ENCODE peak calls at places on chromosomes 13 and 19, in ten cellular contexts. V, F, Y, O, L, W, U, N, H and C are unnamed samples.
A peak's percentile ranks its signal among the peaks of the same experiment; 100 is the strongest.

GRCh38 chr19:40407714-40408600 is 5.2 kb downstream of the PRX start:
- DNase-seq in V (no peak), F (peak; percentile 48), Y (no peak), O (no peak), L (peak; percentile 22), W (no peak), U (no peak), N (no peak), H (no peak), C (no peak)

GRCh38 chr13:93183302-93183701 is 43.3 kb upstream of the GPC6 start:
- DNase-seq in V (no peak), F (peak; percentile 72), Y (no peak), O (no peak), L (no peak), W (no peak), U (no peak), N (no peak), H (no peak), C (no peak)

GRCh38 chr19:35716985-35717664 is 678 bp upstream of the KMT2B start:
- DNase-seq in V (peak; percentile 98), F (peak; percentile 99), Y (peak; percentile 87), O (peak; percentile 94), L (peak; percentile 98), W (peak; percentile 88), U (peak; percentile 79), N (peak; percentile 89), H (peak; percentile 97), C (peak; percentile 98)

GRCh38 chr13:79477968-79478367 is 3.0 kb upstream of the NDFIP2 start:
- DNase-seq in V (no peak), F (peak; percentile 72), Y (no peak), O (no peak), L (peak; percentile 71), W (no peak), U (peak; percentile 21), N (no peak), H (no peak), C (no peak)

GRCh38 chr13:44266305-44266704 is 107.3 kb upstream of the SERP2 start:
- DNase-seq in V (no peak), F (peak; percentile 83), Y (no peak), O (no peak), L (no peak), W (no peak), U (no peak), N (no peak), H (no peak), C (no peak)

GRCh38 chr19:1232652-1233360 is 5.0 kb downstream of the CBARP start:
- DNase-seq in V (no peak), F (no peak), Y (peak; percentile 62), O (peak; percentile 72), L (peak; percentile 56), W (no peak), U (no peak), N (peak; percentile 85), H (no peak), C (no peak)

GRCh38 chr19:11849264-11849615 is 714 bp downstream of the ZNF439 start:
- DNase-seq in V (no peak), F (no peak), Y (no peak), O (no peak), L (no peak), W (no peak), U (no peak), N (no peak), H (no peak), C (no peak)

GRCh38 chr13:112704634-112705145 is 14.9 kb downstream of the ATP11A start:
- DNase-seq in V (no peak), F (peak; percentile 55), Y (no peak), O (no peak), L (no peak), W (no peak), U (no peak), N (peak; percentile 20), H (no peak), C (no peak)

GRCh38 chr13:72163671-72164070 is 296.7 kb upstream of the DACH1 start:
- DNase-seq in V (no peak), F (no peak), Y (no peak), O (no peak), L (no peak), W (no peak), U (peak; percentile 35), N (no peak), H (no peak), C (no peak)

GRCh38 chr13:50485979-50486935 is 357.2 kb downstream of the DLEU7 start:
- DNase-seq in V (peak; percentile 27), F (peak; percentile 49), Y (no peak), O (peak; percentile 22), L (no peak), W (no peak), U (no peak), N (no peak), H (no peak), C (no peak)

GRCh38 chr13:49354719-49355118 is 89.1 kb downstream of the CAB39L start:
- DNase-seq in V (no peak), F (no peak), Y (no peak), O (no peak), L (no peak), W (no peak), U (no peak), N (no peak), H (no peak), C (no peak)
- H3K36me3 ChIP-seq in V (peaks cover 3% of the 10 kb centered on the region), F (no peaks in the 10 kb centered on the region), Y (no peaks in the 10 kb centered on the region), O (no peaks in the 10 kb centered on the region), L (peaks cover 20% of the 10 kb centered on the region), W (no peaks in the 10 kb centered on the region), U (no peaks in the 10 kb centered on the region), N (no peaks in the 10 kb centered on the region), H (peaks cover 10% of the 10 kb centered on the region), C (peaks cover 14% of the 10 kb centered on the region)

DNA sequence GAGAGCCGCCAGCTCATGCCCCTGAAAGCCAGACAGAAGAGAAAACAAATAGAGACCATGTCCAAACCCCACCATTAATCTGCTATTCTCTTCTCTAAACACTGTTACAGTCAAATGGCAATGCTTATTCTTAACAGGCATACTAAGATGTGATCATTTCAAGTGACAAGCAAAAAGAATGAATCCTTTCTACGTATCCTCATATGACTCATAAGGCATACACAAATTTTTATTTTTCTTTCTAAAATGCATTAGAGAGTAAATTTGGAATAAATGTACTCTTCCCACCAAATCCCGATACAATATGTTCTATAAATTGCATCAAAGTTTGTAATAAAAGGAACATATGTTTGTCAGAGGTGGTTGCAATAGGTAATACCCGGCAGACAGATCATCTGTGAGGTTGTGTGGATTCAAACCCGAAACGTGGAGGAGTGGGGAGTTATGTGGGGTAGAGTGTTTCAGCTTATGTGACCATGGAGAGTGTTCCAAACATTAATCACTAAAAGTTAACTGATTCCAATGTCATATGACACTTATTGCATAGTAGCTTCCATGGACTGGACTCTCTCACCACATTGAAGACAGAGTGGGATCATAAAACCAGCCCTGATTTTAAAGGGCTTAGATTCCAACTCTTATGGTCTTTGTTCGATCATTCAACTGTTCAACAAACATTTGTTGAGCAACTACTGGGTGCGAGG is 213.1 kb downstream of the DCLK1 start:
- DNase-seq in V (no peak), F (no peak), Y (no peak), O (peak; percentile 52), L (no peak), W (no peak), U (no peak), N (no peak), H (no peak), C (no peak)
- H3K27ac ChIP-seq in V (peak overlapping the region; percentile 94), F (no peak overlapping the region), Y (peak overlapping the region; percentile 50), O (peak overlapping the region; percentile 53), L (no peak overlapping the region), W (no peak overlapping the region), U (no peak overlapping the region), N (no peak overlapping the region), H (peak overlapping the region; percentile 10), C (no peak overlapping the region)

GRCh38 chr19:57620673-57621348 is 6.8 kb downstream of the ZNF134 start:
- DNase-seq in V (no peak), F (no peak), Y (no peak), O (peak; percentile 15), L (no peak), W (no peak), U (no peak), N (no peak), H (no peak), C (no peak)
- H3K36me3 ChIP-seq in V (peaks cover 100% of the 10 kb centered on the region), F (peaks cover 96% of the 10 kb centered on the region), Y (no peaks in the 10 kb centered on the region), O (peaks cover 77% of the 10 kb centered on the region), L (peaks cover 68% of the 10 kb centered on the region), W (peaks cover 41% of the 10 kb centered on the region), U (peaks cover 35% of the 10 kb centered on the region), N (peaks cover 6% of the 10 kb centered on the region), H (peaks cover 78% of the 10 kb centered on the region), C (peaks cover 93% of the 10 kb centered on the region)

GRCh38 chr19:32864318-32865007 is 5.1 kb downstream of the SLC7A9 start:
- DNase-seq in V (no peak), F (no peak), Y (no peak), O (no peak), L (no peak), W (no peak), U (no peak), N (no peak), H (no peak), C (no peak)
- H3K27ac ChIP-seq in V (no peak overlapping the region), F (no peak overlapping the region), Y (no peak overlapping the region), O (no peak overlapping the region), L (no peak overlapping the region), W (no peak overlapping the region), U (no peak overlapping the region), N (no peak overlapping the region), H (no peak overlapping the region), C (no peak overlapping the region)

GRCh38 chr13:43005460-43006236 is 13.6 kb upstream of the EPSTI1 start:
- DNase-seq in V (no peak), F (no peak), Y (no peak), O (peak; percentile 32), L (no peak), W (no peak), U (no peak), N (no peak), H (no peak), C (no peak)
- H3K36me3 ChIP-seq in V (no peaks in the 10 kb centered on the region), F (no peaks in the 10 kb centered on the region), Y (no peaks in the 10 kb centered on the region), O (no peaks in the 10 kb centered on the region), L (no peaks in the 10 kb centered on the region), W (no peaks in the 10 kb centered on the region), U (no peaks in the 10 kb centered on the region), N (no peaks in the 10 kb centered on the region), H (no peaks in the 10 kb centered on the region), C (no peaks in the 10 kb centered on the region)

GRCh38 chr13:110455941-110456340 is 105.6 kb downstream of the RAB20 start:
- DNase-seq in V (peak; percentile 91), F (peak; percentile 96), Y (peak; percentile 63), O (peak; percentile 61), L (peak; percentile 86), W (peak; percentile 81), U (peak; percentile 67), N (peak; percentile 79), H (no peak), C (no peak)
- H3K27ac ChIP-seq in V (no peak overlapping the region), F (no peak overlapping the region), Y (peak overlapping the region; percentile 18), O (no peak overlapping the region), L (no peak overlapping the region), W (no peak overlapping the region), U (no peak overlapping the region), N (no peak overlapping the region), H (no peak overlapping the region), C (no peak overlapping the region)